ENCODE peak calls at places on chromosomes 6 and 20, in four cellular contexts. B is heart right ventricle, O is choroid plexus epithelial cell, Q is GM23338. H is an unnamed sample.

GRCh38 chr6:130559166-130559565 is 193.3 kb downstream of the TMEM200A start:
- DNase-seq in Q (no peak), B (no peak), O (peak; percentile 68), H (no peak)

GRCh38 chr6:35511980-35512379 is 716 bp downstream of the TULP1 start:
- DNase-seq in B (no peak), Q (peak; percentile 39), O (no peak), H (no peak)

GRCh38 chr6:90406142-90406794 is 109.6 kb upstream of the BACH2 start:
- DNase-seq in B (no peak), O (peak; percentile 86), Q (no peak), H (no peak)

GRCh38 chr6:46917002-46917401 is 4.7 kb downstream of the ADGRF5 start:
- DNase-seq in Q (no peak), O (no peak), B (no peak), H (no peak)

GRCh38 chr6:89887452-89888137 is 6.7 kb upstream of the GJA10 start:
- DNase-seq in B (no peak), Q (peak; percentile 47), O (peak; percentile 22), H (no peak)

GRCh38 chr6:45328523-45328922 is 393 bp downstream of the RUNX2 start:
- DNase-seq in B (no peak), O (no peak), Q (no peak), H (no peak)

GRCh38 chr20:56359212-56360132 is 698 bp downstream of the FAM210B start:
- DNase-seq in Q (peak; percentile 54), O (peak; percentile 86), B (peak; percentile 61), H (peak; percentile 88)

GRCh38 chr6:3386374-3386857 is 70.4 kb downstream of the SLC22A23 start:
- DNase-seq in B (no peak), O (no peak), Q (no peak), H (no peak)

GRCh38 chr6:41559655-41560439 is 13.7 kb downstream of the FOXP4 start:
- DNase-seq in Q (peak; percentile 60), B (no peak), O (no peak), H (no peak)
- H3K4me3 ChIP-seq in Q (peak overlapping the region; percentile 88), B (peak overlapping the region; percentile 65), O (no peak overlapping the region), H (no peak overlapping the region)

GRCh38 chr6:32517654-32518445 is 12.2 kb downstream of the HLA-DRB5 start:
- DNase-seq in O (no peak), B (no peak), Q (no peak), H (no peak)

GRCh38 chr6:32519910-32520258 is 10.2 kb downstream of the HLA-DRB5 start:
- DNase-seq in O (no peak), B (no peak), Q (no peak), H (no peak)

GRCh38 chr6:32519117-32519909 is 10.8 kb downstream of the HLA-DRB5 start:
- DNase-seq in Q (no peak), B (no peak), O (no peak), H (no peak)

GRCh38 chr6:32522302-32523047 is 7.6 kb downstream of the HLA-DRB5 start:
- DNase-seq in Q (no peak), O (no peak), B (no peak), H (no peak)
- H3K4me3 ChIP-seq in Q (no peak overlapping the region), O (no peak overlapping the region), B (peak overlapping the region; percentile 40), H (no peak overlapping the region)

GRCh38 chr20:51906694-51907093 is 104.4 kb upstream of the SALL4 start:
- DNase-seq in B (no peak), Q (no peak), O (no peak), H (no peak)

GRCh38 chr20:51914758-51915157 is 112.4 kb upstream of the SALL4 start:
- DNase-seq in Q (no peak), O (no peak), B (no peak), H (no peak)

GRCh38 chr20:51916244-51916643 is 113.9 kb upstream of the SALL4 start:
- DNase-seq in O (no peak), Q (no peak), B (no peak), H (no peak)

GRCh38 chr20:51906049-51906448 is 103.7 kb upstream of the SALL4 start:
- DNase-seq in O (no peak), B (no peak), Q (no peak), H (no peak)

GRCh38 chr20:51910202-51911050 is 108.1 kb upstream of the SALL4 start:
- DNase-seq in O (peak; percentile 42), B (no peak), Q (peak; percentile 65), H (no peak)
- H3K4me3 ChIP-seq in O (no peak overlapping the region), B (no peak overlapping the region), Q (peak overlapping the region; percentile 19), H (no peak overlapping the region)

DNA sequence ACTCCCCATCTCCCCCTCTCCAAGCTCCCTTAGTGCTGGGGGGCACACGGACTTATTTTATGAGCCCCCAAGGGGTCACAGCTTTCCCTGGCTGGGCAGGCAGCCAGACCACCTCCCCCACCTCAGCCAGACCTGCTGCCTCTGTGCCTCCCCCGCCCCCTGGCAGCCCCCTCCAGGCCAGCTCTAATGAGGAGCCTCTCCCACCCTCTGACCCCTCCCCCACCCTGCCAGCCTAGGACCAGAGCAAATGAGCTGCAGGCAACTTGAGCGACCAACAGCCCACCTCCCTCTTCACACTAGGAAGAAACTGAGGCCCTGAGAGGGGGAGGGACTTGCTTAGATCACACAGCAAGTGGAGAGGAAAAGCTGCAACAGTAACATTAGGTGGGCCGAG is 1.9 kb downstream of the GDF5 start:
- DNase-seq in Q (no peak), O (no peak), B (no peak), H (no peak)
- H3K4me3 ChIP-seq in Q (no peak overlapping the region), O (peak overlapping the region; percentile 38), B (no peak overlapping the region), H (no peak overlapping the region)